ENCODE peak calls at places on chromosomes 12 and 14, in five cellular contexts. One of them, this sample, is unnamed.
A peak's percentile ranks its signal among the peaks of the same experiment; 100 is the strongest.

GRCh38 chr12:106239241-106239950 is 8.4 kb downstream of the CKAP4 start:
- DNase-seq in nephron progenitor cell: no peak
- DNase-seq in posterior vena cava: no peak
- DNase-seq in hepatocyte: no peak
- DNase-seq in activated B cell treated with CpG ODN at 0.5 μM for 24 hours: no peak
- DNase-seq in this sample: no peak

GRCh38 chr12:132430838-132431826 is 58.8 kb upstream of the FBRSL1 start:
- DNase-seq in hepatocyte: no peak
- DNase-seq in nephron progenitor cell: no peak
- DNase-seq in posterior vena cava: no peak
- DNase-seq in activated B cell treated with CpG ODN at 0.5 μM for 24 hours: no peak
- DNase-seq in this sample: no peak

GRCh38 chr14:31263485-31264133 is 56.0 kb upstream of the HECTD1 start:
- DNase-seq in hepatocyte: peak; percentile 75
- DNase-seq in nephron progenitor cell: no peak
- DNase-seq in activated B cell treated with CpG ODN at 0.5 μM for 24 hours: no peak
- DNase-seq in posterior vena cava: peak; percentile 82
- DNase-seq in this sample: no peak

GRCh38 chr14:100842799-100843198 is 16.9 kb downstream of the MEG3 start:
- DNase-seq in nephron progenitor cell: no peak
- DNase-seq in hepatocyte: peak; percentile 73
- DNase-seq in activated B cell treated with CpG ODN at 0.5 μM for 24 hours: no peak
- DNase-seq in posterior vena cava: peak; percentile 59
- DNase-seq in this sample: no peak

GRCh38 chr12:96522283-96522682 is 32.9 kb downstream of the CFAP54 start:
- DNase-seq in hepatocyte: no peak
- DNase-seq in nephron progenitor cell: no peak
- DNase-seq in activated B cell treated with CpG ODN at 0.5 μM for 24 hours: no peak
- DNase-seq in posterior vena cava: no peak
- DNase-seq in this sample: no peak

GRCh38 chr12:109637341-109637740 is 63.7 kb downstream of the MVK start:
- DNase-seq in hepatocyte: no peak
- DNase-seq in nephron progenitor cell: no peak
- DNase-seq in activated B cell treated with CpG ODN at 0.5 μM for 24 hours: no peak
- DNase-seq in posterior vena cava: no peak
- DNase-seq in this sample: no peak

GRCh38 chr14:21248338-21248737 is 20.9 kb downstream of the HNRNPC start:
- DNase-seq in activated B cell treated with CpG ODN at 0.5 μM for 24 hours: no peak
- DNase-seq in nephron progenitor cell: no peak
- DNase-seq in posterior vena cava: no peak
- DNase-seq in hepatocyte: no peak
- DNase-seq in this sample: no peak

GRCh38 chr12:101802486-101802885 is 28.3 kb downstream of the GNPTAB start:
- DNase-seq in posterior vena cava: no peak
- DNase-seq in activated B cell treated with CpG ODN at 0.5 μM for 24 hours: no peak
- DNase-seq in nephron progenitor cell: no peak
- DNase-seq in hepatocyte: no peak
- DNase-seq in this sample: no peak

This sample was measured in stimulated activated CD4-positive, alpha-beta T cell treated with anti-CD3 and anti-CD28 coated beads, Interleukin-1b, Interleukin-23, amount 100 ng/mL, for 24 hours.